ENCODE peak calls at places on chromosomes 13 and 19, in eight cellular contexts. P is CD8-positive, alpha-beta memory T cell; A is GM23248; U is CD8-positive, alpha-beta T cell; Z is ovary; V is ascending aorta; N is tibial nerve; K is body of pancreas. L is an unnamed sample. For H3K4me1 and H3K36me3, the result is how much of the 10 kb centered on the place peaks cover.

GRCh38 chr13:32098275-32098674 is 66.7 kb downstream of the FRY start:
- DNase-seq in P (no peak), A (peak), K (no peak), Z (no peak), N (no peak), U (no peak), V (no peak), L (no peak)

GRCh38 chr19:6062274-6062673 is 48.0 kb downstream of the RFX2 start:
- DNase-seq in K (peak), N (no peak), A (peak), U (no peak), P (no peak), Z (no peak), V (peak), L (peak)

GRCh38 chr13:70816853-70817252 is 708.6 kb upstream of the KLHL1 start:
- DNase-seq in A (no peak), Z (no peak), U (no peak), V (no peak), N (no peak), P (no peak), K (no peak), L (no peak)

GRCh38 chr13:55219538-55219937 is 1921.2 kb upstream of the PRR20A start:
- DNase-seq in U (no peak), V (no peak), K (no peak), A (no peak), Z (no peak), N (no peak), P (no peak), L (no peak)

GRCh38 chr19:897442-898039 is 4.3 kb downstream of the RNU6-9 start:
- DNase-seq in Z (no peak), V (no peak), A (no peak), N (no peak), K (no peak), U (no peak), P (no peak), L (no peak)

GRCh38 chr13:22596157-22596863 is 584.5 kb upstream of the SGCG start:
- DNase-seq in A (peak), U (no peak), P (no peak), N (no peak), V (no peak), K (no peak), Z (no peak), L (no peak)

GRCh38 chr19:41189425-41190065 is 3.5 kb upstream of the CYP2S1 start:
- DNase-seq in N (no peak), Z (no peak), A (no peak), K (no peak), U (no peak), P (no peak), V (no peak), L (no peak)

GRCh38 chr19:590396-590745 is 690 bp downstream of the HCN2 start:
- DNase-seq in A (peak), Z (no peak), U (no peak), P (peak), K (no peak), N (no peak), V (no peak), L (no peak)

GRCh38 chr13:97539651-97540230 is 105.8 kb downstream of the RAP2A start:
- DNase-seq in K (no peak), U (no peak), A (peak), N (no peak), V (no peak), Z (no peak), P (no peak), L (no peak)

GRCh38 chr19:45762870-45763631 is 6.0 kb downstream of the SIX5 start:
- DNase-seq in A (no peak), N (no peak), Z (peak), P (no peak), U (no peak), V (no peak), K (no peak), L (no peak)

GRCh38 chr19:45045671-45046353 is 7.0 kb downstream of the CLASRP start:
- DNase-seq in V (no peak), U (no peak), A (no peak), Z (no peak), N (no peak), P (no peak), K (peak), L (no peak)

GRCh38 chr19:33769208-33769607 is 27.5 kb upstream of the KCTD15 start:
- DNase-seq in V (no peak), N (no peak), P (no peak), Z (no peak), K (no peak), A (no peak), U (no peak), L (no peak)

GRCh38 chr13:109297628-109298027 is 488.8 kb downstream of the IRS2 start:
- DNase-seq in Z (no peak), U (no peak), N (no peak), P (no peak), K (no peak), A (peak), V (no peak), L (no peak)

GRCh38 chr19:11203194-11204075 is 6.1 kb upstream of the KANK2 start:
- DNase-seq in U (peak), K (peak), Z (peak), P (no peak), N (peak), V (peak), A (peak), L (peak)

GRCh38 chr13:36026556-36026955 is 104.6 kb downstream of the DCLK1 start:
- DNase-seq in K (no peak), Z (no peak), P (no peak), V (no peak), A (peak), U (no peak), N (no peak), L (no peak)

GRCh38 chr13:100497394-100497793 is 91.2 kb downstream of the GGACT start:
- DNase-seq in K (no peak), N (no peak), U (no peak), A (peak), V (no peak), P (no peak), Z (no peak), L (no peak)

GRCh38 chr19:43774103-43774939 is 6.5 kb downstream of the KCNN4 start:
- DNase-seq in N (no peak), Z (peak), V (no peak), U (no peak), A (peak), K (peak), P (no peak), L (peak)

GRCh38 chr19:58170860-58171259 is 12.0 kb upstream of the ZNF274 start:
- DNase-seq in U (no peak), K (no peak), N (no peak), Z (no peak), P (no peak), A (peak), V (no peak), L (no peak)

GRCh38 chr13:111903143-111903542 is 163.8 kb upstream of the SOX1 start:
- DNase-seq in V (no peak), U (no peak), K (no peak), P (no peak), N (no peak), A (no peak), Z (no peak), L (peak)

GRCh38 chr13:110683203-110683883 is 22.6 kb downstream of the CARS2 start:
- DNase-seq in Z (no peak), A (peak), K (peak), P (no peak), V (no peak), U (no peak), N (no peak), L (no peak)

GRCh38 chr13:108827637-108828036 is 198.2 kb downstream of the MYO16 start:
- DNase-seq in K (peak), U (no peak), Z (no peak), P (no peak), V (no peak), N (no peak), A (no peak), L (no peak)

GRCh38 chr13:108700421-108701170 is 71.2 kb downstream of the MYO16 start:
- DNase-seq in N (no peak), U (no peak), V (no peak), K (no peak), Z (no peak), P (no peak), A (no peak), L (no peak)

GRCh38 chr19:47143322-47144073 is 12.9 kb downstream of the SAE1 start:
- DNase-seq in A (no peak), U (no peak), P (no peak), N (no peak), K (no peak), V (no peak), Z (no peak), L (no peak)

GRCh38 chr19:7849631-7850428 is 19.8 kb downstream of the EVI5L start:
- DNase-seq in Z (no peak), N (no peak), U (no peak), V (no peak), P (no peak), A (no peak), K (no peak), L (no peak)

GRCh38 chr19:39355253-39355652 is 13.0 kb downstream of the SAMD4B start:
- DNase-seq in N (no peak), U (no peak), V (no peak), A (no peak), K (no peak), Z (no peak), P (no peak), L (no peak)

GRCh38 chr13:98484289-98485219 is 92.4 kb downstream of the STK24 start:
- DNase-seq in U (peak), P (peak), A (peak), Z (no peak), K (peak), V (peak), N (no peak), L (peak)

GRCh38 chr19:10418281-10419199 is 1.8 kb upstream of the PDE4A start:
- DNase-seq in N (no peak), A (peak), U (no peak), P (no peak), Z (no peak), K (no peak), V (no peak), L (no peak)

GRCh38 chr19:11067356-11068113 is 21.7 kb upstream of the LDLR start:
- DNase-seq in A (peak), V (no peak), Z (no peak), U (no peak), P (no peak), N (no peak), K (no peak), L (no peak)

GRCh38 chr13:46637213-46637612 is 84.2 kb downstream of the LRCH1 start:
- DNase-seq in A (no peak), N (no peak), U (no peak), Z (no peak), K (no peak), P (no peak), V (no peak), L (no peak)

GRCh38 chr19:47798904-47799266 is 5.5 kb downstream of the TPRX1 start:
- DNase-seq in P (no peak), Z (no peak), V (no peak), N (no peak), U (no peak), K (no peak), A (no peak), L (no peak)

GRCh38 chr19:48249502-48250014 is 6.2 kb downstream of the CARD8 start:
- DNase-seq in N (no peak), P (peak), U (peak), V (no peak), K (peak), Z (no peak), A (no peak), L (peak)

GRCh38 chr19:41912899-41913475 is 15.3 kb downstream of the ERFL start:
- DNase-seq in V (no peak), K (no peak), Z (no peak), A (peak), P (no peak), U (no peak), N (no peak), L (no peak)

GRCh38 chr19:41886761-41887710 is 4.1 kb downstream of the ARHGEF1 start:
- DNase-seq in N (no peak), Z (no peak), V (no peak), U (peak), K (no peak), P (peak), A (no peak), L (no peak)

GRCh38 chr19:47863514-47863936 is 4.5 kb downstream of the TPRX2 start:
- DNase-seq in N (peak), A (peak), P (peak), U (peak), V (peak), K (peak), Z (peak), L (peak)

GRCh38 chr13:39132286-39132685 is 94.0 kb downstream of the NHLRC3 start:
- DNase-seq in K (no peak), V (no peak), Z (no peak), N (no peak), U (no peak), P (no peak), A (peak), L (no peak)

GRCh38 chr19:9535934-9536333 is 2.5 kb downstream of the ZNF426 start:
- DNase-seq in U (no peak), Z (no peak), N (no peak), V (no peak), K (no peak), P (no peak), A (peak), L (no peak)

GRCh38 chr19:22634450-22634827 is 315 bp downstream of the ZNF492 start:
- DNase-seq in P (no peak), K (no peak), V (no peak), U (no peak), N (no peak), Z (peak), A (peak), L (no peak)

GRCh38 chr19:11361037-11361770 is 6.0 kb downstream of the PLPPR2 start:
- DNase-seq in K (peak), Z (no peak), U (no peak), A (no peak), V (no peak), P (no peak), N (no peak), L (peak)

GRCh38 chr13:30618186-30618937 is 642 bp downstream of the USPL1 start:
- DNase-seq in U (no peak), N (no peak), V (no peak), Z (peak), K (peak), A (peak), P (no peak), L (peak)

GRCh38 chr19:16139752-16140151 is 3.7 kb upstream of the HSH2D start:
- DNase-seq in P (no peak), U (no peak), V (no peak), K (no peak), A (no peak), N (no peak), Z (no peak), L (no peak)

DNA sequence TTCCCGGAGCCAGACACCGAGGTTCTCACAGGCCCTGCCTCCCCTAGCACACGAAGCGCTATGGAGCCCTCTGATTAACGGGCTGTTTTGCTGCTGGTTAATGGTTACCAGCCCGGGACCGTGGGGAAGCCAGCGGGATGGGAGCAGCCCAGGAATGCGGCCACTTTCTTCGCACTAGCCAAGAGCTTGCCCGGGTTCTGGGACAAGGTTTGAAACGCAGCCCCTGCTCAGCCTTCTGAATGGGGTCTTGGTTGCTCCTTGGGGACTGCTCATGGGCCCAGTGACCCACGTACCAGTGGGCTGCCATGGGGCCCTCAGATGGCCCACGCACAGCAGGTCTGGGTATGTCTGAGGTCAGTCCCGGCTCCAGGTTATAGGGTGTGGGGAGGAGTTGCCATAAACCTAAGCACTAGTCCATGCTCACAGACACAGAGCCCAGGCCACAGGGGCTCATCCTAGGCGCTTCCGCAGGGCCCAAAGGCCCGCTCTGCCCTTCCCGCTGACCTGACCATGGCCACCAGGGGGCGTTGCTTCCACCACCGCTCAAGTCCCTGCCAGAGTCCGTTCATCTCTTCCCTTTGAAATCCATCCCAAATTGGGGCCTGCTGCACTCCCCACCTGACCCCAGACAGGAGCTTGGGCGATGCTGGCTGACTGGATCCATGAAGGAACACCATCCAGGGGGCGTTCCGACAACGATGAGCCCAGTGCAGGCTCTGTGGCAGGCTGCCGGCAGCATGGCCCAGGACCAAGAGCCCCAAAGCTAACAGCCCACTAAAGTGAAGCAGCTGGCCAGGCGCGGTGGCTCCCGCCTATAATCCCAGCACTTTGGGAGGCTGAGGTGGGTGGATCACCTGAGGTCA is 31.5 kb upstream of the ISYNA1 start:
- DNase-seq in Z (peak), N (peak), K (peak), P (peak), A (peak), U (peak), V (no peak), L (peak)
- H3K4me1 ChIP-seq in Z (under half), N (under half), K (half or more), P (under half), A (under half), U (under half), V (under half), L (half or more)

GRCh38 chr13:114046447-114046846 is 72.6 kb upstream of the C13orf46 start:
- DNase-seq in Z (no peak), N (no peak), K (no peak), V (no peak), A (no peak), P (no peak), U (no peak), L (no peak)

GRCh38 chr13:114042066-114042815 is 68.4 kb upstream of the C13orf46 start:
- DNase-seq in U (no peak), K (no peak), P (no peak), Z (no peak), N (no peak), A (no peak), V (no peak), L (peak)

GRCh38 chr13:114045113-114045735 is 71.3 kb upstream of the C13orf46 start:
- DNase-seq in U (no peak), N (no peak), K (no peak), A (no peak), V (no peak), P (no peak), Z (no peak), L (no peak)

GRCh38 chr13:114043421-114044053 is 69.7 kb upstream of the C13orf46 start:
- DNase-seq in K (peak), P (no peak), A (peak), N (peak), Z (no peak), V (peak), U (no peak), L (peak)

DNA sequence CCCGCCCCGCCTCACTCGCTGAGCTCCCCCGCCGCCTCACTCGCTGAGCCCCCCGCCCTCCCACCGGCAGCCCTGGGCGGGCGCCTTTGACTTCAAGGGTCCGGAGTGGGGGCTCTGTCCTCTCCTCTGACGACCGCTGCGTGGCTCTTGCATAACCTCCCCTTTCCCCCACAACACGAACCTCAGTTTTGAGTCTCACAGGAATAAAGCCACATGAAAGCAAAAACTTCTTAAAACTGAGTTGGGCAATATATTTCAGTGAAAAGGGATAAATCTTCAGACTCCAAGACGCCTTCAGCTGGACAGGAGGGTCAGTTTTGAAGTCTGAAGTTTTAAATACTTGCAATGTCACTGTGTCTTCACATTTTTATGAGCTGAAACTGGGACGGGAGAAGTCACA is 70.6 kb upstream of the C13orf46 start:
- DNase-seq in P (no peak), N (no peak), A (peak), U (no peak), V (no peak), Z (no peak), K (no peak), L (no peak)
- H3K4me3 ChIP-seq in P (no peak), N (no peak), A (no peak), U (no peak), V (no peak), Z (no peak), K (no peak), L (no peak)

GRCh38 chr19:3536429-3537100 is 2.4 kb upstream of the TEKTIP1 start:
- DNase-seq in V (no peak), A (no peak), U (no peak), N (peak), P (no peak), K (no peak), Z (peak), L (peak)

GRCh38 chr19:3533020-3533408 is 6.0 kb upstream of the TEKTIP1 start:
- DNase-seq in K (no peak), Z (peak), V (no peak), P (no peak), A (no peak), U (no peak), N (no peak), L (no peak)

GRCh38 chr19:3535235-3535921 is 3.6 kb upstream of the TEKTIP1 start:
- DNase-seq in Z (peak), P (no peak), V (no peak), U (no peak), N (no peak), A (no peak), K (no peak), L (no peak)

GRCh38 chr19:3533563-3534216 is 5.3 kb upstream of the TEKTIP1 start:
- DNase-seq in A (no peak), P (no peak), U (no peak), K (no peak), N (no peak), V (no peak), Z (peak), L (no peak)

DNA sequence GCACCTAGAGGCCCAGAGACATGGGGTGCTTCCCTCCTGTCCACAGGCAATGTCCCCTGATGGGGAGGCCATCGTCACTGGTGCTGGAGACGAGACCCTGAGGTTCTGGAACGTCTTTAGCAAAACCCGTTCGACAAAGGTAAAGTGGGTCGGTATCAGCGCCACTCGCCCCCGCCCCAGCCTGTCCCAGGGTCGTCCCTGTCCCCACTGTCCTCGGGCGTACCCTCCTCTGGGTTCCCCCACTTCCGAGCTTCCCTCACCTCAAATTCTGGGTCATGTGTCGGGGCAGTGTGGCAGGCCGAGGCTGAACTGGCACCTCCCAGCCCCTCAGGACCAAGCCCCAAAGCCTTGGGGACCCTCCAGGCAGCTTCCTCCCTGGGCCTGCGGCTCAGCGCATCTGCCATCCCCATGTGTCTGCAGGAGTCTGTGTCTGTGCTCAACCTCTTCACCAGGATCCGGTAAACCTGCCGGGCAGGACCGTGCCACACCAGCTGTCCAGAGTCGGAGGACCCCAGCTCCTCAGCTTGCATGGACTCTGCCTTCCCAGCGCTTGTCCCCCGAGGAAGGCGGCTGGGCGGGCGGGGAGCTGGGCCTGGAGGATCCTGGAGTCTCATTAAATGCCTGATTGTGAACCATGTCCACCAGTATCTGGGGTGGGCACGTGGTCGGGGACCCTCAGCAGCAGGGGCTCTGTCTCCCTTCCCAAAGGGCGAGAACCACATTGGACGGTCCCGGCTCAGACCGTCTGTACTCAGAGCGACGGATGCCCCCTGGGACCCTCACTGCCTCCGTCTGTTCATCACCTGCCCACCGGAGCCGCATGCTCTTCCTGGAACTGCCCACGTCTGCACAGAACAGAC is 4.4 kb upstream of the TEKTIP1 start:
- DNase-seq in K (no peak), V (no peak), P (no peak), A (no peak), U (no peak), Z (peak), N (no peak), L (no peak)
- H3K36me3 ChIP-seq in K (under half), V (half or more), P (under half), A (under half), U (under half), Z (under half), N (under half), L (half or more)

GRCh38 chr13:52004508-52005183 is 6.6 kb downstream of the ATP7B start:
- DNase-seq in K (no peak), U (no peak), P (no peak), A (no peak), V (no peak), N (no peak), Z (no peak), L (no peak)
- H3K4me1 ChIP-seq in K (under half), U (under half), P (under half), A (under half), V (under half), N (under half), Z (under half), L (under half)

GRCh38 chr19:51002101-51002532 is 713 bp upstream of the KLK8 start:
- DNase-seq in P (no peak), V (no peak), K (no peak), N (no peak), A (no peak), U (no peak), Z (no peak), L (no peak)
- H3K4me3 ChIP-seq in P (no peak), V (no peak), K (no peak), N (no peak), A (no peak), U (no peak), Z (no peak), L (no peak)

L was measured in heart left ventricle.